ENCODE peak calls at places on chromosomes 6 and 20, in ten cellular contexts. One of them, this sample, is unnamed.
A peak's percentile ranks its signal among the peaks of the same experiment; 100 is the strongest.

GRCh38 chr6:139407718-139408222 is 33.3 kb upstream of the CITED2 start:
- DNase-seq in naive thymus-derived CD4-positive, alpha-beta T cell: no peak
- DNase-seq in AG10803: peak; percentile 99
- DNase-seq in heart left ventricle: no peak
- DNase-seq in skeletal muscle cell: peak; percentile 91
- DNase-seq in mammary epithelial cell: peak; percentile 98
- DNase-seq in tibial artery: no peak
- DNase-seq in foreskin fibroblast: peak; percentile 87
- DNase-seq in lower lobe of right lung: no peak
- DNase-seq in lower leg skin: no peak
- DNase-seq in this sample: no peak

GRCh38 chr6:89297695-89298351 is 17.3 kb downstream of the GABRR2 start:
- DNase-seq in lower leg skin: no peak
- DNase-seq in mammary epithelial cell: peak; percentile 95
- DNase-seq in skeletal muscle cell: peak; percentile 90
- DNase-seq in heart left ventricle: peak; percentile 64
- DNase-seq in foreskin fibroblast: peak; percentile 90
- DNase-seq in naive thymus-derived CD4-positive, alpha-beta T cell: no peak
- DNase-seq in tibial artery: peak; percentile 44
- DNase-seq in lower lobe of right lung: no peak
- DNase-seq in AG10803: peak; percentile 84
- DNase-seq in this sample: no peak

GRCh38 chr6:11605507-11605905 is 68.0 kb downstream of the TMEM170B start:
- DNase-seq in foreskin fibroblast: no peak
- DNase-seq in mammary epithelial cell: no peak
- DNase-seq in lower leg skin: no peak
- DNase-seq in lower lobe of right lung: no peak
- DNase-seq in tibial artery: no peak
- DNase-seq in naive thymus-derived CD4-positive, alpha-beta T cell: no peak
- DNase-seq in AG10803: no peak
- DNase-seq in skeletal muscle cell: no peak
- DNase-seq in heart left ventricle: no peak
- DNase-seq in this sample: no peak

GRCh38 chr6:11616200-11616611 is 78.7 kb downstream of the TMEM170B start:
- DNase-seq in AG10803: peak; percentile 98
- DNase-seq in lower leg skin: no peak
- DNase-seq in mammary epithelial cell: no peak
- DNase-seq in tibial artery: no peak
- DNase-seq in naive thymus-derived CD4-positive, alpha-beta T cell: no peak
- DNase-seq in lower lobe of right lung: no peak
- DNase-seq in foreskin fibroblast: peak; percentile 94
- DNase-seq in heart left ventricle: peak; percentile 23
- DNase-seq in skeletal muscle cell: peak; percentile 82
- DNase-seq in this sample: no peak

GRCh38 chr20:16123623-16124022 is 449.6 kb downstream of the KIF16B start:
- DNase-seq in lower leg skin: no peak
- DNase-seq in foreskin fibroblast: no peak
- DNase-seq in mammary epithelial cell: peak; percentile 65
- DNase-seq in skeletal muscle cell: no peak
- DNase-seq in AG10803: peak; percentile 2
- DNase-seq in naive thymus-derived CD4-positive, alpha-beta T cell: no peak
- DNase-seq in tibial artery: no peak
- DNase-seq in heart left ventricle: no peak
- DNase-seq in lower lobe of right lung: no peak
- DNase-seq in this sample: no peak

GRCh38 chr20:38610521-38610920 is 8.9 kb downstream of the ARHGAP40 start:
- DNase-seq in lower lobe of right lung: no peak
- DNase-seq in heart left ventricle: no peak
- DNase-seq in naive thymus-derived CD4-positive, alpha-beta T cell: no peak
- DNase-seq in skeletal muscle cell: no peak
- DNase-seq in AG10803: no peak
- DNase-seq in mammary epithelial cell: peak; percentile 59
- DNase-seq in tibial artery: no peak
- DNase-seq in foreskin fibroblast: no peak
- DNase-seq in lower leg skin: no peak
- DNase-seq in this sample: no peak

GRCh38 chr20:59839372-59839771 is 94.1 kb downstream of the SYCP2 start:
- DNase-seq in naive thymus-derived CD4-positive, alpha-beta T cell: no peak
- DNase-seq in lower leg skin: no peak
- DNase-seq in heart left ventricle: no peak
- DNase-seq in tibial artery: no peak
- DNase-seq in mammary epithelial cell: no peak
- DNase-seq in lower lobe of right lung: no peak
- DNase-seq in foreskin fibroblast: no peak
- DNase-seq in skeletal muscle cell: no peak
- DNase-seq in AG10803: no peak
- DNase-seq in this sample: no peak

GRCh38 chr20:2001119-2001518 is 7.3 kb upstream of the PDYN start:
- DNase-seq in AG10803: no peak
- DNase-seq in heart left ventricle: no peak
- DNase-seq in mammary epithelial cell: no peak
- DNase-seq in naive thymus-derived CD4-positive, alpha-beta T cell: no peak
- DNase-seq in tibial artery: no peak
- DNase-seq in lower lobe of right lung: no peak
- DNase-seq in lower leg skin: no peak
- DNase-seq in foreskin fibroblast: no peak
- DNase-seq in skeletal muscle cell: no peak
- DNase-seq in this sample: no peak

GRCh38 chr6:17962436-17963031 is 24.9 kb downstream of the KIF13A start:
- DNase-seq in lower leg skin: peak; percentile 71
- DNase-seq in tibial artery: peak; percentile 42
- DNase-seq in mammary epithelial cell: peak; percentile 90
- DNase-seq in AG10803: peak; percentile 99
- DNase-seq in heart left ventricle: peak; percentile 91
- DNase-seq in naive thymus-derived CD4-positive, alpha-beta T cell: no peak
- DNase-seq in skeletal muscle cell: peak; percentile 88
- DNase-seq in lower lobe of right lung: peak; percentile 53
- DNase-seq in foreskin fibroblast: peak; percentile 91
- DNase-seq in this sample: no peak

GRCh38 chr20:6178537-6178936 is 55.7 kb upstream of the FERMT1 start:
- DNase-seq in tibial artery: no peak
- DNase-seq in mammary epithelial cell: peak; percentile 32
- DNase-seq in skeletal muscle cell: no peak
- DNase-seq in foreskin fibroblast: no peak
- DNase-seq in heart left ventricle: no peak
- DNase-seq in AG10803: peak; percentile 24
- DNase-seq in naive thymus-derived CD4-positive, alpha-beta T cell: no peak
- DNase-seq in lower leg skin: no peak
- DNase-seq in lower lobe of right lung: no peak
- DNase-seq in this sample: no peak

GRCh38 chr20:20212675-20213096 is 155.2 kb upstream of the INSM1 start:
- DNase-seq in mammary epithelial cell: no peak
- DNase-seq in lower lobe of right lung: no peak
- DNase-seq in foreskin fibroblast: no peak
- DNase-seq in tibial artery: no peak
- DNase-seq in naive thymus-derived CD4-positive, alpha-beta T cell: no peak
- DNase-seq in skeletal muscle cell: no peak
- DNase-seq in heart left ventricle: peak; percentile 63
- DNase-seq in AG10803: no peak
- DNase-seq in lower leg skin: no peak
- DNase-seq in this sample: no peak

GRCh38 chr6:128601060-128601459 is 80.7 kb upstream of the PTPRK start:
- DNase-seq in foreskin fibroblast: no peak
- DNase-seq in naive thymus-derived CD4-positive, alpha-beta T cell: no peak
- DNase-seq in AG10803: no peak
- DNase-seq in mammary epithelial cell: no peak
- DNase-seq in tibial artery: no peak
- DNase-seq in heart left ventricle: peak; percentile 22
- DNase-seq in skeletal muscle cell: no peak
- DNase-seq in lower leg skin: no peak
- DNase-seq in lower lobe of right lung: no peak
- DNase-seq in this sample: no peak

GRCh38 chr6:16130437-16130891 is 1.6 kb downstream of the MYLIP start:
- DNase-seq in heart left ventricle: no peak
- DNase-seq in skeletal muscle cell: no peak
- DNase-seq in lower leg skin: no peak
- DNase-seq in tibial artery: no peak
- DNase-seq in naive thymus-derived CD4-positive, alpha-beta T cell: no peak
- DNase-seq in mammary epithelial cell: peak; percentile 16
- DNase-seq in AG10803: no peak
- DNase-seq in foreskin fibroblast: no peak
- DNase-seq in lower lobe of right lung: no peak
- DNase-seq in this sample: no peak

GRCh38 chr6:29742191-29742590 is 19.0 kb downstream of the HLA-F start:
- DNase-seq in tibial artery: no peak
- DNase-seq in mammary epithelial cell: no peak
- DNase-seq in AG10803: no peak
- DNase-seq in lower lobe of right lung: no peak
- DNase-seq in heart left ventricle: no peak
- DNase-seq in skeletal muscle cell: no peak
- DNase-seq in foreskin fibroblast: no peak
- DNase-seq in naive thymus-derived CD4-positive, alpha-beta T cell: no peak
- DNase-seq in lower leg skin: peak; percentile 11
- DNase-seq in this sample: no peak

GRCh38 chr6:116111552-116112528 is 11.2 kb downstream of the NT5DC1 start:
- DNase-seq in naive thymus-derived CD4-positive, alpha-beta T cell: no peak
- DNase-seq in skeletal muscle cell: no peak
- DNase-seq in heart left ventricle: no peak
- DNase-seq in lower lobe of right lung: no peak
- DNase-seq in lower leg skin: no peak
- DNase-seq in tibial artery: no peak
- DNase-seq in AG10803: peak; percentile 40
- DNase-seq in mammary epithelial cell: peak; percentile 42
- DNase-seq in foreskin fibroblast: peak; percentile 28
- DNase-seq in this sample: peak; percentile 28

GRCh38 chr20:51804754-51805153 is 2.4 kb upstream of the SALL4 start:
- DNase-seq in tibial artery: no peak
- DNase-seq in AG10803: no peak
- DNase-seq in lower lobe of right lung: no peak
- DNase-seq in mammary epithelial cell: no peak
- DNase-seq in naive thymus-derived CD4-positive, alpha-beta T cell: no peak
- DNase-seq in foreskin fibroblast: no peak
- DNase-seq in heart left ventricle: no peak
- DNase-seq in skeletal muscle cell: no peak
- DNase-seq in lower leg skin: no peak
- DNase-seq in this sample: no peak

GRCh38 chr20:51811040-51811351 is 8.7 kb upstream of the SALL4 start:
- DNase-seq in mammary epithelial cell: no peak
- DNase-seq in lower leg skin: no peak
- DNase-seq in skeletal muscle cell: peak; percentile 73
- DNase-seq in AG10803: peak; percentile 14
- DNase-seq in foreskin fibroblast: peak; percentile 59
- DNase-seq in lower lobe of right lung: no peak
- DNase-seq in naive thymus-derived CD4-positive, alpha-beta T cell: no peak
- DNase-seq in tibial artery: no peak
- DNase-seq in heart left ventricle: no peak
- DNase-seq in this sample: no peak

GRCh38 chr20:51810155-51811039 is 8.1 kb upstream of the SALL4 start:
- DNase-seq in AG10803: no peak
- DNase-seq in lower lobe of right lung: no peak
- DNase-seq in heart left ventricle: no peak
- DNase-seq in mammary epithelial cell: no peak
- DNase-seq in naive thymus-derived CD4-positive, alpha-beta T cell: no peak
- DNase-seq in skeletal muscle cell: no peak
- DNase-seq in lower leg skin: no peak
- DNase-seq in foreskin fibroblast: no peak
- DNase-seq in tibial artery: no peak
- DNase-seq in this sample: no peak

GRCh38 chr20:51811514-51811913 is 9.2 kb upstream of the SALL4 start:
- DNase-seq in heart left ventricle: no peak
- DNase-seq in foreskin fibroblast: no peak
- DNase-seq in lower leg skin: no peak
- DNase-seq in skeletal muscle cell: no peak
- DNase-seq in naive thymus-derived CD4-positive, alpha-beta T cell: no peak
- DNase-seq in lower lobe of right lung: no peak
- DNase-seq in AG10803: no peak
- DNase-seq in mammary epithelial cell: no peak
- DNase-seq in tibial artery: no peak
- DNase-seq in this sample: no peak

GRCh38 chr20:51807864-51808263 is 5.5 kb upstream of the SALL4 start:
- DNase-seq in naive thymus-derived CD4-positive, alpha-beta T cell: no peak
- DNase-seq in AG10803: peak; percentile 58
- DNase-seq in tibial artery: no peak
- DNase-seq in lower leg skin: no peak
- DNase-seq in lower lobe of right lung: no peak
- DNase-seq in foreskin fibroblast: no peak
- DNase-seq in mammary epithelial cell: no peak
- DNase-seq in heart left ventricle: no peak
- DNase-seq in skeletal muscle cell: peak; percentile 29
- DNase-seq in this sample: no peak
- H3K4me3 ChIP-seq in naive thymus-derived CD4-positive, alpha-beta T cell: no peak overlapping the region
- H3K4me3 ChIP-seq in AG10803: no peak overlapping the region
- H3K4me3 ChIP-seq in tibial artery: no peak overlapping the region
- H3K4me3 ChIP-seq in lower leg skin: no peak overlapping the region
- H3K4me3 ChIP-seq in lower lobe of right lung: no peak overlapping the region
- H3K4me3 ChIP-seq in foreskin fibroblast: no peak overlapping the region
- H3K4me3 ChIP-seq in mammary epithelial cell: no peak overlapping the region
- H3K4me3 ChIP-seq in heart left ventricle: no peak overlapping the region
- H3K4me3 ChIP-seq in skeletal muscle cell: no peak overlapping the region
- H3K4me3 ChIP-seq in this sample: no peak overlapping the region

GRCh38 chr6:26556263-26557070 is 18.3 kb downstream of the HMGN4 start:
- DNase-seq in heart left ventricle: no peak
- DNase-seq in foreskin fibroblast: peak; percentile 89
- DNase-seq in naive thymus-derived CD4-positive, alpha-beta T cell: peak; percentile 42
- DNase-seq in lower lobe of right lung: no peak
- DNase-seq in skeletal muscle cell: peak; percentile 80
- DNase-seq in mammary epithelial cell: peak; percentile 90
- DNase-seq in lower leg skin: no peak
- DNase-seq in AG10803: peak; percentile 93
- DNase-seq in tibial artery: no peak
- DNase-seq in this sample: peak; percentile 70
- H3K4me3 ChIP-seq in heart left ventricle: no peak overlapping the region
- H3K4me3 ChIP-seq in foreskin fibroblast: no peak overlapping the region
- H3K4me3 ChIP-seq in naive thymus-derived CD4-positive, alpha-beta T cell: no peak overlapping the region
- H3K4me3 ChIP-seq in lower lobe of right lung: no peak overlapping the region
- H3K4me3 ChIP-seq in skeletal muscle cell: peak overlapping the region; percentile 49
- H3K4me3 ChIP-seq in mammary epithelial cell: no peak overlapping the region
- H3K4me3 ChIP-seq in lower leg skin: no peak overlapping the region
- H3K4me3 ChIP-seq in AG10803: peak overlapping the region; percentile 42
- H3K4me3 ChIP-seq in tibial artery: no peak overlapping the region
- H3K4me3 ChIP-seq in this sample: no peak overlapping the region

GRCh38 chr6:34684919-34685318 is 11.6 kb downstream of the ILRUN start:
- DNase-seq in foreskin fibroblast: no peak
- DNase-seq in skeletal muscle cell: no peak
- DNase-seq in heart left ventricle: no peak
- DNase-seq in naive thymus-derived CD4-positive, alpha-beta T cell: no peak
- DNase-seq in mammary epithelial cell: no peak
- DNase-seq in lower lobe of right lung: no peak
- DNase-seq in AG10803: no peak
- DNase-seq in lower leg skin: no peak
- DNase-seq in tibial artery: no peak
- DNase-seq in this sample: no peak
- H3K4me3 ChIP-seq in foreskin fibroblast: no peak overlapping the region
- H3K4me3 ChIP-seq in skeletal muscle cell: no peak overlapping the region
- H3K4me3 ChIP-seq in heart left ventricle: no peak overlapping the region
- H3K4me3 ChIP-seq in naive thymus-derived CD4-positive, alpha-beta T cell: no peak overlapping the region
- H3K4me3 ChIP-seq in mammary epithelial cell: no peak overlapping the region
- H3K4me3 ChIP-seq in lower lobe of right lung: no peak overlapping the region
- H3K4me3 ChIP-seq in AG10803: no peak overlapping the region
- H3K4me3 ChIP-seq in lower leg skin: no peak overlapping the region
- H3K4me3 ChIP-seq in tibial artery: no peak overlapping the region
- H3K4me3 ChIP-seq in this sample: no peak overlapping the region

GRCh38 chr6:134173007-134173690 is 120.7 kb upstream of the SLC2A12 start:
- DNase-seq in AG10803: peak; percentile 15
- DNase-seq in heart left ventricle: no peak
- DNase-seq in tibial artery: no peak
- DNase-seq in lower leg skin: no peak
- DNase-seq in foreskin fibroblast: no peak
- DNase-seq in lower lobe of right lung: no peak
- DNase-seq in mammary epithelial cell: peak; percentile 39
- DNase-seq in skeletal muscle cell: no peak
- DNase-seq in naive thymus-derived CD4-positive, alpha-beta T cell: no peak
- DNase-seq in this sample: no peak
- H3K4me3 ChIP-seq in AG10803: peak overlapping the region; percentile 70
- H3K4me3 ChIP-seq in heart left ventricle: peak overlapping the region; percentile 75
- H3K4me3 ChIP-seq in tibial artery: peak overlapping the region; percentile 80
- H3K4me3 ChIP-seq in lower leg skin: peak overlapping the region; percentile 41
- H3K4me3 ChIP-seq in foreskin fibroblast: peak overlapping the region; percentile 95
- H3K4me3 ChIP-seq in lower lobe of right lung: peak overlapping the region; percentile 67
- H3K4me3 ChIP-seq in mammary epithelial cell: peak overlapping the region; percentile 99
- H3K4me3 ChIP-seq in skeletal muscle cell: peak overlapping the region; percentile 76
- H3K4me3 ChIP-seq in naive thymus-derived CD4-positive, alpha-beta T cell: no peak overlapping the region
- H3K4me3 ChIP-seq in this sample: no peak overlapping the region